ENCODE peak calls at places on chromosomes 3 and 15, in eight cellular contexts. N is HepG2, X is mesendoderm, U is H1, W is IMR-90, T is colonic mucosa, F is neuronal stem cell, G is keratinocyte. C is an unnamed sample.
A peak's percentile ranks its signal among the peaks of the same experiment; 100 is the strongest.

GRCh38 chr3:180295811-180296210 is 259.1 kb upstream of the PEX5L start:
- DNase-seq in F (no peak), T (no peak), W (peak; percentile 10), G (no peak), U (no peak), N (no peak), X (peak; percentile 59), C (no peak)

GRCh38 chr3:10530241-10530640 is 24.9 kb upstream of the ATP2B2 start:
- DNase-seq in W (no peak), G (no peak), T (no peak), N (no peak), F (no peak), U (peak; percentile 29), X (no peak), C (no peak)

GRCh38 chr15:53580371-53580770 is 179.1 kb downstream of the WDR72 start:
- DNase-seq in N (no peak), X (no peak), T (no peak), F (no peak), G (no peak), U (no peak), W (no peak), C (peak; percentile 53)

GRCh38 chr15:41933771-41934170 is 38.6 kb downstream of the EHD4 start:
- DNase-seq in T (peak; percentile 58), W (peak; percentile 41), G (peak; percentile 62), N (no peak), X (no peak), U (no peak), F (no peak), C (no peak)

GRCh38 chr3:28376424-28376823 is 27.8 kb upstream of the AZI2 start:
- DNase-seq in X (no peak), U (no peak), N (no peak), T (no peak), W (peak; percentile 72), F (no peak), G (no peak), C (no peak)

GRCh38 chr15:38701134-38701533 is 136.5 kb upstream of the RASGRP1 start:
- DNase-seq in W (peak; percentile 26), G (no peak), U (no peak), N (no peak), X (no peak), T (no peak), F (no peak), C (no peak)

GRCh38 chr3:138092023-138092422 is 23.4 kb downstream of the DZIP1L start:
- DNase-seq in N (no peak), G (no peak), T (no peak), W (peak; percentile 69), F (no peak), U (no peak), X (no peak), C (no peak)

GRCh38 chr3:170780955-170781354 is 89.0 kb downstream of the RPL22L1 start:
- DNase-seq in U (no peak), G (no peak), F (no peak), X (no peak), W (peak; percentile 72), T (no peak), N (no peak), C (no peak)

GRCh38 chr3:130312374-130312773 is 33.1 kb upstream of the COL6A5 start:
- DNase-seq in N (no peak), W (no peak), T (no peak), X (no peak), U (no peak), G (no peak), F (no peak), C (no peak)

GRCh38 chr15:94494732-94495131 is 263.4 kb downstream of the MCTP2 start:
- DNase-seq in U (no peak), X (no peak), W (no peak), T (no peak), G (peak; percentile 48), F (no peak), N (no peak), C (no peak)

GRCh38 chr3:12178091-12178820 is 19.5 kb upstream of the TIMP4 start:
- DNase-seq in F (no peak), N (no peak), U (no peak), X (peak; percentile 10), G (no peak), T (no peak), W (peak; percentile 58), C (peak; percentile 76)

GRCh38 chr3:57968499-57968898 is 39.7 kb upstream of the FLNB start:
- DNase-seq in F (no peak), N (no peak), T (no peak), W (no peak), X (no peak), G (no peak), U (no peak), C (no peak)

GRCh38 chr15:65067645-65068416 is at the start of gene RASL12:
- DNase-seq in X (peak; percentile 70), N (no peak), F (no peak), T (no peak), U (peak; percentile 78), W (no peak), G (no peak), C (no peak)

GRCh38 chr3:11724615-11725339 is 81.1 kb upstream of the VGLL4 start:
- DNase-seq in U (no peak), T (no peak), N (no peak), F (no peak), G (no peak), X (no peak), W (no peak), C (no peak)

GRCh38 chr3:33901862-33902563 is 103.6 kb downstream of the PDCD6IP start:
- DNase-seq in N (no peak), X (peak; percentile 37), F (no peak), G (no peak), U (no peak), T (no peak), W (no peak), C (no peak)

GRCh38 chr3:108342829-108343478 is 46.6 kb downstream of the HHLA2 start:
- DNase-seq in U (no peak), T (no peak), F (no peak), W (peak; percentile 69), N (no peak), G (no peak), X (no peak), C (no peak)

GRCh38 chr3:176631175-176631574 is 566.1 kb downstream of the TBL1XR1 start:
- DNase-seq in W (no peak), U (no peak), N (no peak), X (no peak), T (no peak), F (no peak), G (no peak), C (no peak)

GRCh38 chr3:184786271-184787010 is 25.5 kb upstream of the VPS8 start:
- DNase-seq in X (no peak), G (no peak), T (no peak), U (no peak), F (no peak), W (peak; percentile 92), N (no peak), C (no peak)

DNA sequence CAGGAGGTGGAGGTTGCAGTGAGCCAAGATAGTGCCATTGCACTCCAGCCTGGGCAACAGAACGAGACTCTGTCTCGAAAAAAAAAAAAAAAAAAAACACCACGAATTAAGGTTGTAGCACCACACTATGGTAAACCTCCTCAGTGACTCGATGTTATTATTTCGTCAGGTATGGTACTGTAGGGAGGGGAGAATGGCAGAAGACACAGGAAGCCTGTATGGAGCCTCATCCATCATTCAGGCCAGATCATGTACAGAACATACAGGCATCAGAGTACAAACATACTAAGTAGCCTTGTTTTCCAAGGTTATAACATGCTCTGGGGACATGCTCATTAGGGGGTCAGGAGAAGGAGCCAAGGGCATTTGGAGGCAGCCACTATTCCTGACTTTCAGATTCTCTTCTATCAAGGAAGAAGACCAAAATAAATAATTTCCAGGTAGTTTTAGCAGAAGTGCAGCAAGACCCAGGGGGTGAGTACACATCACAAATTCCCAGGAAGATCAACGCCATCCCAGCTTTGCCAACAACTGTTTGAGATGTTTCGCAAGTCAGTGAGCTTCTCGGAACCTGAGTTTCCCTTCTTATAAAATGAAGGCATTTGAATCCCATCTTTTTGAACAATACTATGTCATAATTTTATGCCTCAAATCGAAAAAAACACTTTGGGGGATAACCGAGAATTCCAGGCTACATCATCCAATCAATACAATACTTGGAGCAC is 79.8 kb downstream of the FOXP1 start:
- DNase-seq in G (no peak), F (no peak), X (no peak), N (no peak), T (no peak), W (peak; percentile 83), U (no peak), C (no peak)
- H3K4me3 ChIP-seq in G (peak overlapping the region; percentile 29), F (no peak overlapping the region), X (no peak overlapping the region), N (no peak overlapping the region), T (no peak overlapping the region), W (peak overlapping the region; percentile 40), U (no peak overlapping the region), C (no peak overlapping the region)

GRCh38 chr3:159171333-159171732 is 369.5 kb downstream of the MFSD1 start:
- DNase-seq in T (no peak), G (no peak), X (no peak), W (no peak), N (no peak), U (no peak), F (no peak), C (no peak)

GRCh38 chr3:159170436-159171003 is 368.7 kb downstream of the MFSD1 start:
- DNase-seq in F (no peak), X (no peak), U (no peak), N (no peak), G (no peak), W (peak; percentile 2), T (no peak), C (no peak)

GRCh38 chr3:159172473-159172872 is 370.6 kb downstream of the MFSD1 start:
- DNase-seq in T (no peak), W (no peak), U (no peak), X (no peak), F (no peak), G (no peak), N (no peak), C (no peak)

GRCh38 chr3:159168788-159169187 is 366.9 kb downstream of the MFSD1 start:
- DNase-seq in X (no peak), G (no peak), T (no peak), N (no peak), F (no peak), U (no peak), W (no peak), C (no peak)

GRCh38 chr3:159169828-159170227 is 368.0 kb downstream of the MFSD1 start:
- DNase-seq in G (no peak), F (no peak), N (peak; percentile 3), T (peak; percentile 33), U (no peak), W (peak; percentile 53), X (no peak), C (no peak)
- H3K9ac ChIP-seq in G (no peak overlapping the region), F (no peak overlapping the region), N (no peak overlapping the region), T (no peak overlapping the region), U (no peak overlapping the region), W (no peak overlapping the region), X (no peak overlapping the region), C (no peak overlapping the region)

GRCh38 chr15:32952062-32952461 is 234.3 kb downstream of the GREM1 start:
- DNase-seq in N (no peak), X (no peak), U (no peak), G (no peak), W (peak; percentile 69), T (no peak), F (no peak), C (no peak)
- H3K4me3 ChIP-seq in N (no peak overlapping the region), X (no peak overlapping the region), U (no peak overlapping the region), G (no peak overlapping the region), W (no peak overlapping the region), T (no peak overlapping the region), F (no peak overlapping the region), C (no peak overlapping the region)

DNA sequence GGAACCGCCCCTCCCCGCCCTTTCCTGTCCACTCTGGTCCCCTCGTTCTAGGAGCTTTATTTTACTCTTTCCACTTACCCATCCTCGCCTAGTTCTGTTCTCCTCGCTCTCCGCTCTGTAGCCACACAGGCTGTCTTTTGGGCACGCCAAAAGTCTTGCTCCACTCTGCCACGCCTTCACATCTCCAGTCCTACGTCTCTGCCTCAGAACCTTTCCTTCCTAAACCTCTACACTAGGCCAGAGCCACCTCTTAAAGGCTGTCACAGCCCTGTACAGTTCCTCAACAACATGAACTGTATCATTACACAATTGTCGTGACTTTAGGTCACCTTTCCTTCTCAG is 385 bp upstream of the ARPP19 start:
- DNase-seq in N (no peak), U (no peak), T (no peak), G (no peak), X (no peak), F (no peak), W (no peak), C (no peak)
- H3K9ac ChIP-seq in N (no peak overlapping the region), U (no peak overlapping the region), T (peak overlapping the region; percentile 97), G (peak overlapping the region; percentile 98), X (peak overlapping the region; percentile 18), F (no peak overlapping the region), W (no peak overlapping the region), C (peak overlapping the region; percentile 96)